ENCODE peak calls at places on chromosomes 6 and 20, in six cellular contexts. U is NCI-H2081; Z is anterior cingulate cortex; L is stimulated activated CD4-positive, alpha-beta T cell treated with anti-CD3 and anti-CD28 coated beads, Interleukin-4, amount 100 ng/mL, for 48 hours; W is NCI-H1092 treated with DMSO at 0.1 percent for 48 hours; E is CD4-positive, CD25-positive, alpha-beta regulatory T cell. N is an unnamed sample.

GRCh38 chr20:4369798-4370124 is 351.9 kb upstream of the PRND start:
- DNase-seq in L (no peak), E (no peak), W (no peak), U (no peak), Z (no peak), N (no peak)

GRCh38 chr6:84078335-84078734 is 44.8 kb downstream of the MRAP2 start:
- DNase-seq in U (no peak), W (no peak), L (no peak), Z (no peak), E (no peak), N (no peak)

GRCh38 chr6:166512567-166512966 is 73.9 kb downstream of the RAMACL start:
- DNase-seq in E (peak; percentile 44), Z (no peak), W (no peak), L (peak; percentile 22), U (no peak), N (peak; percentile 67)

GRCh38 chr6:89269981-89270380 is 45.1 kb downstream of the GABRR2 start:
- DNase-seq in Z (no peak), L (no peak), U (no peak), W (no peak), E (no peak), N (no peak)

GRCh38 chr20:62652051-62652893 is 10.0 kb downstream of the SLCO4A1 start:
- DNase-seq in U (no peak), E (peak; percentile 79), Z (peak; percentile 39), L (peak; percentile 35), W (no peak), N (peak; percentile 78)

GRCh38 chr6:6711832-6712231 is 123.3 kb downstream of the LY86 start:
- DNase-seq in E (no peak), Z (no peak), L (no peak), U (no peak), W (no peak), N (peak; percentile 68)

GRCh38 chr6:136846046-136846445 is 23.7 kb downstream of the PEX7 start:
- DNase-seq in U (peak; percentile 54), W (peak; percentile 33), L (peak; percentile 9), E (peak; percentile 32), Z (no peak), N (peak; percentile 11)

GRCh38 chr20:57389695-57390603 is 1.2 kb upstream of the RBM38 start:
- DNase-seq in L (peak; percentile 61), U (no peak), E (no peak), W (no peak), Z (no peak), N (peak; percentile 77)

GRCh38 chr20:60001027-60001567 is 42.9 kb downstream of the CDH26 start:
- DNase-seq in W (peak; percentile 56), U (no peak), E (no peak), L (no peak), Z (no peak), N (no peak)

GRCh38 chr6:73006161-73006560 is 219.1 kb downstream of the KHDC1L start:
- DNase-seq in Z (no peak), L (no peak), E (no peak), W (no peak), U (no peak), N (no peak)

GRCh38 chr6:45650527-45651135 is 272.9 kb upstream of the SUPT3H start:
- DNase-seq in L (no peak), U (no peak), W (no peak), E (no peak), Z (no peak), N (no peak)

GRCh38 chr6:75203721-75204120 is 2.1 kb downstream of the COL12A1 start:
- DNase-seq in E (no peak), U (no peak), L (no peak), W (no peak), Z (no peak), N (no peak)

GRCh38 chr6:155201461-155202226 is 62.2 kb upstream of the CLDN20 start:
- DNase-seq in E (no peak), L (no peak), W (peak; percentile 9), Z (no peak), U (peak; percentile 65), N (no peak)

GRCh38 chr6:4174042-4174441 is 38.7 kb upstream of the ECI2 start:
- DNase-seq in Z (no peak), W (no peak), E (no peak), U (no peak), L (no peak), N (no peak)

GRCh38 chr20:2643708-2644107 is 8.7 kb upstream of the NOP56 start:
- DNase-seq in Z (no peak), L (no peak), U (no peak), W (no peak), E (no peak), N (no peak)

GRCh38 chr6:150622476-150622875 is 22.8 kb downstream of the PLEKHG1 start:
- DNase-seq in U (no peak), L (no peak), W (no peak), Z (no peak), E (no peak), N (no peak)

GRCh38 chr20:20327756-20328155 is 40.1 kb upstream of the INSM1 start:
- DNase-seq in Z (no peak), E (no peak), L (no peak), U (no peak), W (no peak), N (no peak)

GRCh38 chr6:134875367-134875766 is 74.5 kb downstream of the ALDH8A1 start:
- DNase-seq in L (no peak), W (no peak), U (no peak), E (no peak), Z (no peak), N (no peak)

GRCh38 chr6:134830945-134831344 is 119.0 kb downstream of the ALDH8A1 start:
- DNase-seq in W (peak; percentile 24), U (no peak), L (no peak), Z (no peak), E (no peak), N (no peak)

GRCh38 chr6:37072526-37072925 is 67.1 kb downstream of the FGD2 start:
- DNase-seq in L (no peak), U (no peak), E (no peak), W (no peak), Z (no peak), N (no peak)

GRCh38 chr6:155171747-155172191 is 92.0 kb upstream of the CLDN20 start:
- DNase-seq in L (no peak), U (peak; percentile 5), W (no peak), Z (no peak), E (no peak), N (no peak)

GRCh38 chr20:57810511-57811372 is 100.9 kb upstream of the PMEPA1 start:
- DNase-seq in U (no peak), W (no peak), L (no peak), E (no peak), Z (no peak), N (no peak)

GRCh38 chr6:44074383-44075136 is 52.7 kb downstream of the MRPL14 start:
- DNase-seq in L (peak; percentile 60), Z (no peak), E (peak; percentile 62), U (no peak), W (no peak), N (peak; percentile 60)

GRCh38 chr6:64230530-64230929 is 594.9 kb downstream of the PHF3 start:
- DNase-seq in L (no peak), W (no peak), Z (no peak), E (no peak), U (no peak), N (no peak)

GRCh38 chr6:127328043-127328442 is 15.4 kb downstream of the ECHDC1 start:
- DNase-seq in W (no peak), L (no peak), E (no peak), U (no peak), Z (no peak), N (no peak)